ENCODE peak calls at places on chromosomes 11 and 22, in ten cellular contexts. U, P, R, V, S, N, L, Q, D and G are unnamed samples.

GRCh38 chr11:15507592-15507991 is 392.9 kb downstream of the INSC start:
- DNase-seq in L (no peak), S (no peak), R (no peak), D (no peak), P (no peak), V (no peak), Q (no peak), U (peak), N (no peak), G (no peak)

GRCh38 chr11:72297828-72298227 is 53.9 kb upstream of the PHOX2A start:
- DNase-seq in L (no peak), D (no peak), P (no peak), R (no peak), U (no peak), V (no peak), S (no peak), Q (no peak), N (no peak), G (no peak)

GRCh38 chr11:129846508-129847335 is 31.1 kb downstream of the TMEM45B start:
- DNase-seq in Q (no peak), U (no peak), L (no peak), P (no peak), N (peak), R (no peak), V (no peak), S (peak), D (peak), G (no peak)

GRCh38 chr22:49630448-49630946 is 197.2 kb downstream of the BRD1 start:
- DNase-seq in V (no peak), U (no peak), D (no peak), L (no peak), N (no peak), R (no peak), P (no peak), Q (no peak), S (no peak), G (no peak)

GRCh38 chr11:93249437-93250210 is 51.8 kb upstream of the SLC36A4 start:
- DNase-seq in U (no peak), D (no peak), Q (no peak), P (no peak), S (no peak), R (no peak), V (no peak), L (no peak), N (no peak), G (no peak)

GRCh38 chr11:99020324-99021225 is at the start of gene CNTN5:
- DNase-seq in U (peak), V (peak), N (peak), R (peak), S (no peak), P (no peak), L (no peak), Q (no peak), D (peak), G (peak)

GRCh38 chr11:132785878-132786277 is 746.4 kb downstream of the OPCML start:
- DNase-seq in N (no peak), U (no peak), L (no peak), R (no peak), Q (no peak), V (no peak), S (no peak), P (no peak), D (no peak), G (no peak)

GRCh38 chr11:102600666-102601065 is 24.5 kb downstream of the MMP20 start:
- DNase-seq in D (no peak), Q (no peak), L (no peak), U (no peak), S (no peak), R (no peak), P (no peak), V (no peak), N (no peak), G (no peak)

GRCh38 chr11:69913591-69914285 is 94.5 kb upstream of the FGF3 start:
- DNase-seq in R (no peak), V (no peak), P (no peak), D (no peak), S (no peak), U (no peak), N (no peak), L (no peak), Q (no peak), G (no peak)

GRCh38 chr22:31134688-31135087 is 5.6 kb downstream of the PLA2G3 start:
- DNase-seq in V (no peak), S (no peak), U (no peak), N (no peak), L (no peak), P (no peak), Q (no peak), D (no peak), R (no peak), G (no peak)

GRCh38 chr22:42303304-42304020 is 33.0 kb upstream of the TCF20 start:
- DNase-seq in D (no peak), R (no peak), L (no peak), U (no peak), N (no peak), V (no peak), S (no peak), P (peak), Q (no peak), G (no peak)

GRCh38 chr11:14373941-14374646 is 15.1 kb upstream of the RRAS2 start:
- DNase-seq in D (peak), R (peak), U (peak), L (peak), Q (no peak), V (peak), P (no peak), S (no peak), N (no peak), G (no peak)

GRCh38 chr11:66745356-66746235 is 16.6 kb upstream of the SPTBN2 start:
- DNase-seq in U (peak), S (no peak), N (no peak), L (no peak), D (no peak), P (peak), V (peak), R (no peak), Q (peak), G (no peak)

GRCh38 chr11:116162086-116162485 is 610.7 kb downstream of the BUD13 start:
- DNase-seq in N (no peak), D (no peak), R (no peak), P (no peak), Q (no peak), U (no peak), L (no peak), S (no peak), V (peak), G (no peak)

GRCh38 chr11:15770798-15771414 is 585.4 kb downstream of the SOX6 start:
- DNase-seq in L (no peak), U (peak), P (no peak), D (peak), R (peak), S (no peak), Q (no peak), N (no peak), V (peak), G (no peak)

GRCh38 chr11:59812220-59812619 is 1.6 kb upstream of the MRPL16 start:
- DNase-seq in R (no peak), S (no peak), N (no peak), U (no peak), Q (no peak), L (no peak), V (no peak), D (no peak), P (no peak), G (no peak)

GRCh38 chr11:68447015-68447801 is 13.3 kb upstream of the PPP6R3 start:
- DNase-seq in S (no peak), D (peak), P (peak), L (peak), U (peak), V (peak), R (peak), N (no peak), Q (peak), G (peak)

GRCh38 chr11:12193515-12194336 is 83.3 kb downstream of the MICAL2 start:
- DNase-seq in U (no peak), Q (no peak), D (no peak), V (no peak), S (no peak), P (no peak), N (no peak), R (no peak), L (no peak), G (no peak)

GRCh38 chr11:78085972-78086371 is 6.3 kb upstream of the NDUFC2 start:
- DNase-seq in V (no peak), D (no peak), N (no peak), Q (no peak), S (no peak), R (no peak), U (no peak), P (no peak), L (no peak), G (no peak)

GRCh38 chr22:39765029-39765428 is 128.5 kb downstream of the ENTHD1 start:
- DNase-seq in R (no peak), V (no peak), U (no peak), L (no peak), S (no peak), N (no peak), Q (no peak), P (no peak), D (no peak), G (no peak)

DNA sequence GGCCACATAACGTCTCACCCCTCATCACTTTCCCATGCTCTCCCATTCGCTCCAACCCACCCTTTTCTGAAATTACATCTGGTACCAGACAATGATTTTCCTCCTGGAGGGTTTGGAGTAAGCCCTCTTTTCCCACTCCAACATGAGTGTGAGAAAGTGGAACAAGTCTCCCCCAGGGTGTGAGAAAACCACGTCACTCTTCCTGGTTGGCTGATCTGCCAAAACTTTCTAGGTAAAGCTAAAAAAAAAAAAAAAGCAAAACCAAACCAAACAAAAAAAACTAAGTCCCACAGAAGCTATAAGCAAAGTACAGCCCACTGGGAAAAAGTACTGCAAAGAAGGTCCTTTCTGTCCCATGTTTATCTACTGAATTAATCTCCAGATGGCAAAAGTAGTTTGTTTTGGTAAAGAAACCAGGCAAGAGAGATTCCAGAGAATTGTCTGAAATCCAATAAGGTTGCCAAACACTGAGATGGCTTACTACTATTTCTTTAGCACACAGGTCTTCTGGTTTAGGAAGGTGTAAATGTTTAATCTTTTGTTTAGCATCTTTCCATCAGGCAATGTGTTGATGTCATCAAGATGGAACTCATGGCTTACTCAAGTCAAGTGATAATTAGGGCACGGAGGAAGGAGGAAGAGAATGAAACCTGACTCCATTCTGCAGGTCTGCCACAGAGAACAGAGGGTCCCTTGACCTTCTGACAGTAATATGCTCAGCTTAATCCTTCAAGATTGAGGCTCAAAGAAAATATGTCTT is 395.6 kb downstream of the LARGE1 start:
- DNase-seq in Q (no peak), D (no peak), U (no peak), S (no peak), L (no peak), P (no peak), R (no peak), N (peak), V (no peak), G (no peak)
- TF ChIP-seq CTCF in Q (no peak), D (no peak), U (no peak), S (no peak), L (no peak), P (no peak), R (no peak), N (no peak), V (no peak), G (no peak)

GRCh38 chr11:32312206-32312817 is 123.0 kb downstream of the WT1 start:
- DNase-seq in L (no peak), U (no peak), P (no peak), R (no peak), D (peak), Q (no peak), S (no peak), V (no peak), N (no peak), G (no peak)
- H3K4me3 ChIP-seq in L (no peak), U (no peak), P (no peak), R (no peak), D (peak), Q (no peak), S (no peak), V (no peak), N (no peak), G (no peak)

DNA sequence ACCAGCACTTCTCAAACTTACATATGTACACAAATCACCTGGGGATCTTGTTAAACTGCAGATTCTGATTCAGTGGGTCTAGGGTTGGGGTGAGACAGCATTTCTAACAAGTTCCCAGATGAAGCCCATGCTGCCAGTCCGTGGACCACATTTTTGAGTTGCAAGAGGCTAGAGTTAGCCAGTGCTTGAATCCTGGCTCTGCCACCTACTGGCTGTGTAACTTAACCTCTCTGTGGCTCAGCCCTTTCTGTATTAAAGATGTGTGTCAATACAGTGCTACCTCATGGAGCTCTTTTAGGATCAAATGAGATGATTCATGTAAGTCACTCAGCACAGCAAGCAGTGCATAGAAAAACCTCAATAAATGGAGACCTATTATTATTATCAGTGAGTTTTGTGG is 90.2 kb upstream of the ISX start:
- DNase-seq in D (no peak), L (no peak), U (no peak), V (no peak), R (no peak), Q (no peak), S (no peak), N (no peak), P (no peak), G (no peak)
- TF ChIP-seq CTCF in D (no peak), L (no peak), U (no peak), V (peak), R (no peak), Q (peak), S (peak), N (no peak), P (no peak), G (no peak)

GRCh38 chr11:71245601-71246391 is 6.6 kb downstream of the SHANK2 start:
- DNase-seq in Q (no peak), D (no peak), N (no peak), V (peak), P (no peak), R (no peak), L (no peak), U (peak), S (no peak), G (no peak)

GRCh38 chr11:71248656-71249055 is 3.7 kb downstream of the SHANK2 start:
- DNase-seq in V (no peak), R (no peak), S (no peak), U (no peak), Q (no peak), D (no peak), N (no peak), P (no peak), L (no peak), G (no peak)

GRCh38 chr11:71247551-71248250 is 4.7 kb downstream of the SHANK2 start:
- DNase-seq in P (no peak), S (no peak), U (peak), N (no peak), R (no peak), V (no peak), D (no peak), L (no peak), Q (no peak), G (peak)

GRCh38 chr11:71248251-71248570 is 4.2 kb downstream of the SHANK2 start:
- DNase-seq in S (no peak), U (peak), L (no peak), N (no peak), Q (no peak), R (no peak), V (no peak), P (no peak), D (no peak), G (no peak)

DNA sequence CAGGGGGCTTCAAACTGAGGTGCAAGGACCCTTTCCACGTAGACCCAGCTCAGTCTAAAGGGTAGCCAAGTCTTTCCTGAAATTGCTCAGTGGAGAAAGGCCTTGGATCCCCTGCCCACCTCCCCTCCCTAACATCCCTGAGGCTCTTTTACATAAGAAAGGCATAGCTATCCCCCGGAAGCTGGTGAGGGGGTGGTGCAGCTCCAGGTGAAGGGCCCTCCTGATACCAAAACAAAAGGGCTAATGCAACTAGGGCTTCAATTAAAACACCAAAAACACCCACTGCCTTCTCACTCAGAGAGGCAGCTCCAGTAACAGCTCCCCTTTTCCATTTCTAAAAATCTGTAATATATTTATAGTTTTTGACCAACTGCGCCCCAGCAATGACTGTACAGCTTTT is 5.8 kb downstream of the SHANK2 start:
- DNase-seq in R (no peak), N (no peak), D (no peak), V (no peak), S (no peak), Q (no peak), P (no peak), L (no peak), U (peak), G (no peak)
- H3K4me3 ChIP-seq in R (no peak), N (no peak), D (no peak), V (no peak), S (no peak), Q (no peak), P (no peak), L (no peak), U (no peak), G (no peak)

GRCh38 chr11:9748361-9748970 is 84.6 kb downstream of the SWAP70 start:
- DNase-seq in S (no peak), L (no peak), N (no peak), Q (peak), V (peak), R (peak), P (peak), U (peak), D (peak), G (peak)
- TF ChIP-seq CTCF in S (peak), L (peak), N (peak), Q (peak), V (peak), R (peak), P (peak), U (peak), D (peak), G (peak)

GRCh38 chr22:36330655-36331305 is 57.0 kb downstream of the MYH9 start:
- DNase-seq in U (no peak), D (peak), P (peak), R (peak), Q (no peak), S (no peak), V (no peak), N (no peak), L (no peak), G (peak)

GRCh38 chr22:36330127-36330526 is 57.6 kb downstream of the MYH9 start:
- DNase-seq in L (no peak), R (no peak), V (no peak), N (no peak), Q (no peak), U (no peak), P (no peak), D (no peak), S (no peak), G (no peak)

GRCh38 chr22:36332623-36333331 is 55.0 kb downstream of the MYH9 start:
- DNase-seq in V (no peak), P (peak), R (no peak), Q (peak), L (no peak), N (no peak), D (peak), U (peak), S (no peak), G (no peak)

GRCh38 chr22:36331912-36332622 is 55.7 kb downstream of the MYH9 start:
- DNase-seq in N (no peak), Q (peak), S (no peak), P (peak), D (no peak), V (no peak), R (peak), U (peak), L (no peak), G (peak)

GRCh38 chr22:36331306-36331911 is 56.4 kb downstream of the MYH9 start:
- DNase-seq in U (peak), D (peak), S (peak), Q (peak), P (peak), N (peak), R (peak), L (peak), V (no peak), G (peak)
- H3K4me3 ChIP-seq in U (peak), D (no peak), S (no peak), Q (peak), P (peak), N (no peak), R (no peak), L (peak), V (no peak), G (no peak)

GRCh38 chr11:76671626-76672309 is 1.2 kb upstream of the LRRC32 start:
- DNase-seq in V (no peak), P (no peak), L (no peak), N (no peak), Q (no peak), R (no peak), U (no peak), D (no peak), S (no peak), G (no peak)

GRCh38 chr11:76672431-76673163 is 2.0 kb upstream of the LRRC32 start:
- DNase-seq in V (no peak), L (no peak), R (no peak), D (peak), Q (peak), N (no peak), S (no peak), U (no peak), P (peak), G (no peak)

GRCh38 chr11:76671236-76671590 is 666 bp upstream of the LRRC32 start:
- DNase-seq in D (no peak), Q (no peak), L (no peak), R (no peak), S (no peak), P (no peak), V (no peak), U (no peak), N (no peak), G (no peak)

GRCh38 chr11:76669901-76670474 is 559 bp downstream of the LRRC32 start:
- DNase-seq in R (peak), P (no peak), L (no peak), D (peak), S (peak), V (no peak), U (no peak), Q (no peak), N (peak), G (peak)

DNA sequence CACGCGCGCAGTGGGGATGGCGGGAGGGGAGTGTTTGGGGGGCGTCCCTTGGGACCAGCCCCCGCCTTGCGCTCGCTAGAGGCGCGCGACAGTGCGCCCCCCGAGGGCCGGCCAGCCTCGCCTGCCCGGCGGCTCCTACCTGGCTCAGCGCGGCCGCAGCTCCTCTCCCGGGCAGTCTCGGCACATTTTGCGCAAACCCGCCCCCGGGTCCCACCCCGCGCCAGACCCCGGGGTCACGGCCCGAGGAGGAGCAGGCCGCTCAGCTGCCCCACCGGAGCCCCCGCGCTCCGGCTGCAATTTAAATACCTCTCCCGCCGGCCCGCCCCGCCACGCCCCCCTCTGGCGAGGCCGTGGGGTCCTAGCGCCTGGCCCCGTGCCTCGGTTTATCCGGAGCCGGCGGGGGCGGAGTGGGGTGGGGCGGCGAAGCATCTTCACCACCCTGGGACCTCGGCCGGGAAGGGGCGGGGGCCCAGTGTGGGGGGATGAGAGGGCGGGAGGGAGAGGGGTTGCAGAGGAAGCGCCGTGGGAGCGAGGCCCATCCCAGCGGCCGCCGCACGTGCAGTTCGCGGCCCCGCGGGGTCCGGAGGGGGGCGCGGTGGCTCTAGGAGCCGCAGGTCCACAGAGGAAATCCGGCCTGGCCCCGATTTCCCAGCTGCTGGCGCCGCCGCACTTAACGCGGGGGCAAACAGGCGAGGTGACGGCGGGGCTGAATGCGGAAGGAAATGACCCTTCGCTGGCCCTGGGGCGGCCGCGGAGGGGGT is at the start of gene LRRC32:
- DNase-seq in U (peak), V (peak), D (no peak), S (no peak), R (peak), Q (peak), L (peak), N (no peak), P (no peak), G (peak)
- TF ChIP-seq CTCF in U (no peak), V (no peak), D (no peak), S (no peak), R (peak), Q (no peak), L (no peak), N (no peak), P (no peak), G (no peak)